ENCODE peak calls at places on chromosomes 13 and 19, in five cellular contexts. T is hepatocyte; V is stimulated activated effector memory CD8-positive, alpha-beta T cell treated with anti-CD3 and anti-CD28 coated beads, Interleukin-12 subunit alpha, Interleukin-12 subunit beta, amount 100 ng/mL, for 72 hours; A is left ventricle myocardium inferior; O is HCEC 1CT. B is an unnamed sample.

GRCh38 chr19:40798997-40799557 is at the start of gene EGLN2:
- DNase-seq in O (no peak), V (no peak), T (no peak), A (no peak), B (no peak)

GRCh38 chr13:29702912-29703351 is 107.4 kb upstream of the SLC7A1 start:
- DNase-seq in T (peak; percentile 40), V (no peak), O (peak; percentile 78), A (peak; percentile 28), B (peak; percentile 24)

GRCh38 chr19:53942001-53942786 is 20.5 kb upstream of the CACNG8 start:
- DNase-seq in T (peak; percentile 24), V (no peak), O (no peak), A (no peak), B (peak; percentile 48)

GRCh38 chr19:3409346-3410064 is 43.1 kb downstream of the NFIC start:
- DNase-seq in V (no peak), A (peak; percentile 82), O (no peak), T (peak; percentile 42), B (no peak)

GRCh38 chr19:17902701-17903100 is 30.1 kb upstream of the CCDC124 start:
- DNase-seq in V (no peak), A (no peak), T (no peak), O (peak; percentile 41), B (no peak)

GRCh38 chr19:15330801-15331418 is 1.4 kb downstream of the BRD4 start:
- DNase-seq in T (peak; percentile 68), A (no peak), V (peak; percentile 53), O (peak; percentile 70), B (peak; percentile 46)

GRCh38 chr19:31096930-31097329 is 252.3 kb downstream of the TSHZ3 start:
- DNase-seq in T (no peak), A (no peak), O (no peak), V (no peak), B (no peak)

GRCh38 chr19:36573948-36574726 is 1.0 kb upstream of the ZNF529 start:
- DNase-seq in V (no peak), O (no peak), T (peak; percentile 33), A (no peak), B (peak; percentile 56)

GRCh38 chr13:48580185-48580803 is 47.4 kb upstream of the RCBTB2 start:
- DNase-seq in V (peak; percentile 76), O (peak; percentile 40), A (peak; percentile 60), T (peak; percentile 79), B (peak; percentile 86)

GRCh38 chr13:21663197-21663596 is 7.7 kb upstream of the FGF9 start:
- DNase-seq in V (no peak), T (peak; percentile 43), O (no peak), A (no peak), B (no peak)

GRCh38 chr13:48596128-48596429 is 57.6 kb upstream of the CYSLTR2 start:
- DNase-seq in A (no peak), O (no peak), V (no peak), T (no peak), B (no peak)

GRCh38 chr19:29764322-29764721 is 47.5 kb upstream of the CCNE1 start:
- DNase-seq in T (no peak), O (no peak), A (no peak), V (no peak), B (no peak)

GRCh38 chr13:77896536-77896935 is 22.1 kb downstream of the EDNRB start:
- DNase-seq in T (no peak), A (no peak), V (no peak), O (no peak), B (no peak)

GRCh38 chr19:18020212-18021067 is 12.5 kb downstream of the ARRDC2 start:
- DNase-seq in T (peak; percentile 49), V (no peak), O (peak; percentile 26), A (peak; percentile 96), B (no peak)

GRCh38 chr13:35393886-35394285 is 82.6 kb downstream of the MAB21L1 start:
- DNase-seq in V (no peak), O (no peak), A (no peak), T (no peak), B (no peak)

GRCh38 chr19:33434886-33435705 is 61.6 kb downstream of the CEBPG start:
- DNase-seq in O (peak; percentile 8), A (peak; percentile 9), T (peak; percentile 55), V (no peak), B (peak; percentile 39)

GRCh38 chr13:65497265-65497664 is 1732.9 kb downstream of the PCDH9 start:
- DNase-seq in T (no peak), V (no peak), O (no peak), A (no peak), B (no peak)

GRCh38 chr13:93690139-93690538 is 463.5 kb downstream of the GPC6 start:
- DNase-seq in T (peak; percentile 52), V (no peak), O (peak; percentile 13), A (no peak), B (peak; percentile 77)

GRCh38 chr19:33390120-33390907 is 16.8 kb downstream of the CEBPG start:
- DNase-seq in T (no peak), V (no peak), O (no peak), A (peak; percentile 69), B (no peak)

GRCh38 chr19:5820785-5821184 is 15.9 kb downstream of the NRTN start:
- DNase-seq in V (no peak), T (no peak), A (no peak), O (no peak), B (no peak)

GRCh38 chr13:110912651-110913051 is 2.2 kb downstream of the ANKRD10 start:
- DNase-seq in A (no peak), O (peak; percentile 60), V (no peak), T (peak; percentile 38), B (peak; percentile 33)

GRCh38 chr13:46296920-46297319 is 85.2 kb downstream of the LRRC63 start:
- DNase-seq in T (peak; percentile 38), V (no peak), A (no peak), O (peak; percentile 83), B (no peak)

GRCh38 chr19:49141352-49141751 is 13.8 kb downstream of the HRC start:
- DNase-seq in O (no peak), A (no peak), V (no peak), T (no peak), B (no peak)

GRCh38 chr13:19781526-19781925 is 1.2 kb downstream of the PSPC1 start:
- DNase-seq in V (no peak), T (no peak), O (no peak), A (no peak), B (peak; percentile 38)

GRCh38 chr19:44642375-44642774 is 1.3 kb upstream of the PVR start:
- DNase-seq in T (no peak), A (no peak), O (no peak), V (no peak), B (no peak)

GRCh38 chr13:113553541-113554332 is 30.8 kb upstream of the TFDP1 start:
- DNase-seq in O (no peak), T (no peak), V (peak; percentile 28), A (no peak), B (no peak)

GRCh38 chr13:29502391-29503008 is 93.0 kb downstream of the SLC7A1 start:
- DNase-seq in O (no peak), T (no peak), A (no peak), V (no peak), B (no peak)

GRCh38 chr19:54218960-54219661 is 3.7 kb downstream of the LILRB3 start:
- DNase-seq in T (no peak), A (no peak), O (no peak), V (no peak), B (no peak)

GRCh38 chr19:54453921-54454780 is 5.2 kb downstream of the LENG8 start:
- DNase-seq in A (no peak), V (no peak), O (no peak), T (no peak), B (no peak)

GRCh38 chr13:70310720-70311119 is 202.5 kb upstream of the KLHL1 start:
- DNase-seq in O (no peak), V (no peak), T (peak; percentile 68), A (no peak), B (peak; percentile 74)

GRCh38 chr13:76481738-76482137 is 404.5 kb downstream of the KCTD12 start:
- DNase-seq in T (no peak), V (no peak), A (no peak), O (no peak), B (no peak)

GRCh38 chr13:36758345-36758744 is 60.7 kb upstream of the RFXAP start:
- DNase-seq in O (no peak), V (no peak), T (no peak), A (no peak), B (peak; percentile 32)

B was measured in left kidney.